ENCODE peak calls at places on chromosomes 12 and 14, in eight cellular contexts. D is epithelial cell of proximal tubule; V is fibroblast of mammary gland; T is RWPE2; F is CD4-positive, CD25-positive, alpha-beta regulatory T cell; N is CD8-positive, alpha-beta T cell; Y is mesenchymal stem cell; E is foreskin fibroblast. S is an unnamed sample.

GRCh38 chr14:91681116-91681515 is 50.8 kb downstream of the CATSPERB start:
- DNase-seq in E (no peak), T (no peak), V (no peak), N (no peak), Y (no peak), D (no peak), F (no peak), S (no peak)

GRCh38 chr12:14950421-14950820 is 11.0 kb downstream of the ARHGDIB start:
- DNase-seq in F (peak), Y (no peak), D (no peak), E (no peak), V (no peak), N (no peak), T (no peak), S (no peak)

GRCh38 chr12:119693006-119693405 is 25.1 kb downstream of the PRKAB1 start:
- DNase-seq in D (peak), Y (peak), V (peak), E (peak), F (no peak), N (no peak), T (no peak), S (peak)

GRCh38 chr12:10301103-10301502 is 6.6 kb upstream of the KLRD1 start:
- DNase-seq in V (no peak), E (no peak), T (no peak), N (no peak), Y (peak), F (no peak), D (no peak), S (no peak)

GRCh38 chr12:116420476-116420875 is 138.7 kb upstream of the MAP1LC3B2 start:
- DNase-seq in V (no peak), Y (peak), E (no peak), D (no peak), F (no peak), T (no peak), N (no peak), S (no peak)

GRCh38 chr12:67299936-67300335 is 30.8 kb downstream of the CAND1 start:
- DNase-seq in D (no peak), N (no peak), F (no peak), T (no peak), E (no peak), V (no peak), Y (no peak), S (no peak)

GRCh38 chr14:57060276-57060956 is 208.3 kb downstream of the EXOC5 start:
- DNase-seq in F (peak), E (no peak), T (no peak), D (peak), V (peak), Y (no peak), N (no peak), S (no peak)

GRCh38 chr14:72605096-72605920 is 288.6 kb downstream of the DPF3 start:
- DNase-seq in N (no peak), F (no peak), T (no peak), V (no peak), D (no peak), E (no peak), Y (no peak), S (no peak)

GRCh38 chr14:22521449-22522239 is 67.4 kb downstream of the DAD1 start:
- DNase-seq in F (no peak), T (no peak), Y (no peak), N (no peak), E (no peak), D (no peak), V (no peak), S (no peak)

GRCh38 chr14:30656190-30656632 is 34.1 kb downstream of the SCFD1 start:
- DNase-seq in T (no peak), D (no peak), E (peak), V (peak), N (no peak), Y (peak), F (peak), S (peak)

GRCh38 chr12:130334937-130335336 is 2.8 kb upstream of the PIWIL1 start:
- DNase-seq in Y (no peak), D (no peak), T (no peak), V (no peak), N (no peak), E (no peak), F (no peak), S (no peak)

GRCh38 chr14:97290977-97291376 is 493.8 kb downstream of the VRK1 start:
- DNase-seq in V (no peak), D (no peak), N (no peak), Y (no peak), E (no peak), F (peak), T (no peak), S (no peak)

GRCh38 chr12:263574-263973 is 938 bp upstream of the SLC6A13 start:
- DNase-seq in Y (no peak), V (no peak), D (no peak), N (no peak), F (no peak), E (no peak), T (no peak), S (no peak)

GRCh38 chr12:32322354-32322753 is 77.0 kb upstream of the FGD4 start:
- DNase-seq in T (no peak), F (no peak), V (no peak), Y (no peak), D (no peak), N (no peak), E (no peak), S (no peak)

GRCh38 chr14:22159049-22159448 is 430.0 kb downstream of the DAD1 start:
- DNase-seq in V (no peak), D (no peak), N (no peak), E (no peak), T (peak), Y (no peak), F (no peak), S (no peak)

GRCh38 chr14:26597136-26598080 is at the start of gene NOVA1:
- DNase-seq in N (no peak), T (no peak), Y (peak), D (no peak), V (peak), F (no peak), E (no peak), S (no peak)

GRCh38 chr12:104347374-104348075 is 44.0 kb downstream of the EID3 start:
- DNase-seq in D (no peak), Y (no peak), N (no peak), F (no peak), V (peak), T (no peak), E (no peak), S (no peak)

GRCh38 chr14:78950654-78951053 is 780.5 kb downstream of the NRXN3 start:
- DNase-seq in Y (peak), E (peak), F (no peak), T (no peak), N (no peak), V (peak), D (no peak), S (no peak)

GRCh38 chr14:94638330-94638729 is 26.1 kb downstream of the SERPINA3 start:
- DNase-seq in Y (no peak), E (no peak), F (no peak), D (no peak), V (peak), N (no peak), T (no peak), S (no peak)

GRCh38 chr12:57735198-57735855 is 3.2 kb downstream of the AGAP2 start:
- DNase-seq in V (no peak), N (no peak), T (no peak), F (no peak), E (no peak), D (no peak), Y (no peak), S (no peak)

GRCh38 chr14:31419179-31420012 is 954 bp downstream of the HEATR5A start:
- DNase-seq in E (peak), D (no peak), Y (peak), T (no peak), N (no peak), F (no peak), V (peak), S (no peak)

GRCh38 chr14:38279556-38279955 is 23.7 kb upstream of the CLEC14A start:
- DNase-seq in D (no peak), N (no peak), V (no peak), T (no peak), F (no peak), E (no peak), Y (no peak), S (no peak)

GRCh38 chr12:66242261-66242760 is 53.3 kb downstream of the IRAK3 start:
- DNase-seq in Y (no peak), E (no peak), N (no peak), F (no peak), V (no peak), T (no peak), D (no peak), S (no peak)

GRCh38 chr12:30843211-30843610 is 83.3 kb upstream of the TSPAN11 start:
- DNase-seq in F (no peak), T (no peak), V (no peak), N (no peak), E (no peak), D (no peak), Y (no peak), S (no peak)

GRCh38 chr12:116278259-116278595 is 734 bp upstream of the MED13L start:
- DNase-seq in T (no peak), F (no peak), V (no peak), N (no peak), Y (no peak), D (no peak), E (no peak), S (no peak)

GRCh38 chr12:95633049-95633545 is 81.8 kb upstream of the USP44 start:
- DNase-seq in D (peak), T (peak), Y (peak), V (peak), N (no peak), E (peak), F (no peak), S (no peak)

GRCh38 chr12:42893802-42894201 is 304.3 kb upstream of the PRICKLE1 start:
- DNase-seq in T (no peak), F (no peak), E (no peak), Y (no peak), D (no peak), V (no peak), N (no peak), S (no peak)

GRCh38 chr12:96208801-96209534 is 14.8 kb downstream of the ELK3 start:
- DNase-seq in D (no peak), E (no peak), N (no peak), V (no peak), F (no peak), T (no peak), Y (peak), S (no peak)

GRCh38 chr12:66767454-66768002 is 88.7 kb upstream of the GRIP1 start:
- DNase-seq in D (no peak), F (no peak), V (no peak), E (no peak), N (no peak), T (no peak), Y (no peak), S (no peak)

GRCh38 chr12:99618657-99619056 is 28.9 kb upstream of the GARIN6 start:
- DNase-seq in E (no peak), D (no peak), N (no peak), V (no peak), Y (no peak), F (no peak), T (no peak), S (no peak)

GRCh38 chr14:32408018-32408417 is 78.9 kb downstream of the AKAP6 start:
- DNase-seq in V (peak), F (no peak), T (no peak), Y (no peak), E (no peak), N (no peak), D (no peak), S (no peak)

DNA sequence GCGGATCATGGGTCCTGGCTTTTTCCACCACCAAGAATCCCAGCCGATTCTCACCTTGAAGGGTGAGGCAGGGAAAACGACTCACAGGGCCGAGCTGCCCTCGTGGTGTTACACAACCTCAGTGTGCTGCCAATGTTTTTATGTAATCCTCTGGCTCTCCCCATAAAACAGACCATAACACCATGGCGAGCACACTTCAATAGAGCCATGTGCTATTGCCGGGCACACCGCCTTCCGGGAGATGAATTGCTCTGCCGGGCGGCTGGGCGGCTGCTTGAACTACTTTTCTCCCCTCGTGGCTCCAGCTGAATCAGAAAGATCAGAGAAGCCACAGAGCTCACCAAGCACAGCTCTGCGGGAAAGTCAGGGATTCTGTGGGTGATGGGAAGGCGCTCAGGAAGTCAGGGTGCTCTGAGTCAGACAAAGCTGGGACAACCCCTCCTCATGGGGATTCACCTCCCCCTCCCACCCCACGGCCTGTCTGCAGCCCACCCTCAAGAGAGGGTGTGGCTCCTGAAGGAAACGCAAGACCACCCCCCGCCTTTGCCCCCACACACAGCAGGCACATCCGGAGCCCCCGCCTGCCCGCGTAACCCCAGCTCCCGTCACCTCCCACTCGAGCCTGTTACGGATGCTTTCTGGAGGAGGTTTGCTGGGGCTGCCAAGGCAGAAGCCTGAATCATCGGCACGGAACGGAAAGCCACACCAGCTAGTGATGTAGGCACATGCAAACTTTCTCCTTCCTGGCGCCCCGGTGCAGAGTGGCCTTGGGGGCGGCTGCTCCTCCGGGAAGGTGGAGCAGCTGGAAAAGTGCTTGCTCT is 1.8 kb downstream of the GALNT9 start:
- DNase-seq in T (no peak), V (peak), D (peak), N (no peak), F (no peak), E (peak), Y (peak), S (peak)
- H3K4me3 ChIP-seq in T (no peak), V (peak), D (peak), N (no peak), F (no peak), E (no peak), Y (no peak), S (no peak)

GRCh38 chr12:34109390-34109789 is 87.1 kb downstream of the ALG10 start:
- DNase-seq in Y (no peak), E (no peak), D (no peak), N (no peak), F (no peak), T (no peak), V (no peak), S (no peak)
- H3K4me3 ChIP-seq in Y (no peak), E (no peak), D (no peak), N (no peak), F (no peak), T (no peak), V (no peak), S (no peak)

DNA sequence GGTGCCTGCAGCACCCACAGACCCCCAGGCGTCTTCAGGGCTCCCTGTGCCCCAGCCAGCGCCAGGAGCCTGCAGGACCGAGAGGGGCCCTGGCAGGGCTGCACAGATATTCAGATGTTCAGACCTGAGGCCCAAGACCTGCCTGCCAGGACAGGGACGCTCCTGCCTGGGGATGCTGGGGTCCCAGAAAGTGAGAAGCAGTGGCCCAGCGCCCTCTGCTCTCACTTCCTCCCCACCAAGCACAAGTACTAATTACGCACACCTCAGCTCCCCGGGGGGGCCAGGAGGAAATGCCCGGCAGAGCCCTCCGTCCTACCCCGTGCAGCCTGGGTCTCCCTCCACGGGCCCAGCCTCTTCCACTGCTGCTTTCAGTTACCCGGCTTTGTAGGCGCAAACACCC is 28.8 kb upstream of the INF2 start:
- DNase-seq in Y (no peak), T (no peak), F (no peak), N (no peak), V (no peak), E (no peak), D (no peak), S (no peak)
- H3K4me3 ChIP-seq in Y (no peak), T (no peak), F (no peak), N (no peak), V (no peak), E (no peak), D (no peak), S (no peak)

GRCh38 chr14:101379842-101380241 is 181.5 kb upstream of the DIO3 start:
- DNase-seq in T (no peak), V (no peak), F (no peak), E (no peak), D (no peak), N (no peak), Y (no peak), S (no peak)
- H3K4me3 ChIP-seq in T (no peak), V (no peak), F (no peak), E (no peak), D (no peak), N (no peak), Y (no peak), S (no peak)

GRCh38 chr14:89165189-89165809 is 251.7 kb downstream of the FOXN3 start:
- DNase-seq in V (no peak), F (peak), N (no peak), Y (no peak), E (no peak), T (no peak), D (no peak), S (no peak)
- H3K4me3 ChIP-seq in V (no peak), F (peak), N (no peak), Y (no peak), E (no peak), T (no peak), D (no peak), S (no peak)

GRCh38 chr14:60332869-60333268 is 83.8 kb downstream of the PPM1A start:
- DNase-seq in N (no peak), V (no peak), E (no peak), F (peak), T (no peak), Y (no peak), D (no peak), S (no peak)

GRCh38 chr14:60327447-60328331 is 78.7 kb downstream of the PPM1A start:
- DNase-seq in F (peak), Y (no peak), T (no peak), E (no peak), V (peak), D (no peak), N (peak), S (no peak)

GRCh38 chr14:60328588-60328987 is 79.6 kb downstream of the PPM1A start:
- DNase-seq in Y (no peak), D (no peak), V (no peak), N (no peak), F (no peak), T (no peak), E (no peak), S (no peak)

GRCh38 chr14:60331201-60332045 is 82.4 kb downstream of the PPM1A start:
- DNase-seq in D (no peak), Y (peak), N (peak), E (peak), F (peak), V (peak), T (no peak), S (no peak)

GRCh38 chr14:60332046-60332399 is 83.0 kb downstream of the PPM1A start:
- DNase-seq in D (no peak), Y (no peak), V (no peak), N (no peak), T (no peak), F (no peak), E (no peak), S (no peak)
- H3K4me3 ChIP-seq in D (no peak), Y (no peak), V (no peak), N (no peak), T (no peak), F (peak), E (no peak), S (no peak)

GRCh38 chr12:6225630-6226001 is 25.4 kb downstream of the CD9 start:
- DNase-seq in F (no peak), D (no peak), N (no peak), E (no peak), Y (no peak), V (peak), T (no peak), S (no peak)

GRCh38 chr12:6226002-6226700 is 26.0 kb downstream of the CD9 start:
- DNase-seq in E (no peak), V (peak), N (no peak), T (no peak), D (no peak), Y (no peak), F (no peak), S (peak)

GRCh38 chr12:6228535-6229223 is 28.5 kb downstream of the CD9 start:
- DNase-seq in N (no peak), F (no peak), Y (no peak), V (no peak), D (no peak), E (peak), T (no peak), S (peak)

GRCh38 chr12:6224550-6224949 is 24.4 kb downstream of the CD9 start:
- DNase-seq in E (no peak), V (peak), D (no peak), N (no peak), F (no peak), Y (no peak), T (no peak), S (no peak)

DNA sequence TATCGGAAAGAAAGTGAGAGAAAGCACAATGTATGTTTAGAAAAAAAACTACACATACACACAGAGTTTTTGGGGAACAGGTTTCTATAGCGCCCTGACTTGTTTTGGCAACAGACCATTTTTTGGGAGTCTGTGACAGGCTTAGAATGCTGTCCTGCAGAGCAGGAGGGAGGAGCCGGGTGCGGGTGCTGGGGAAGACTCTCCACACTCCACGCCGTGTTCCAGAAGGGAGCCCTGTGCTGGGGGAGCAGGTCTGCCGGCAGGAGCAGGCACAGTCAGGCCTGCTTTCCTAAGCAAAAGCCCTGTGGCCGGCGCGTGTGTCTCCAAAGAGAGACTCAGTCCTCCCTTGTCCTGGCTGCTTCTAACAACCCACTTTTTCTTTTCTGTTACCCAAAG is 26.5 kb downstream of the CD9 start:
- DNase-seq in D (no peak), Y (no peak), N (no peak), V (no peak), T (no peak), F (no peak), E (no peak), S (no peak)
- H3K4me3 ChIP-seq in D (no peak), Y (no peak), N (no peak), V (no peak), T (no peak), F (no peak), E (no peak), S (no peak)

S was measured in LNCaP clone FGC.